ENCODE peak calls at places on chromosome X, in seven cellular contexts. One of them, this sample, is unnamed.

GRCh38 chrX:32877592-32877991 is 333.8 kb downstream of the DMD start:
- DNase-seq in GM12878: no peak
- DNase-seq in HCT116: no peak
- DNase-seq in H1: no peak
- DNase-seq in endothelial cell of umbilical vein: no peak
- DNase-seq in K562: no peak
- DNase-seq in SK-N-SH: no peak
- DNase-seq in this sample: no peak

GRCh38 chrX:145820825-145821224 is 3.2 kb downstream of the SLITRK2 start:
- DNase-seq in K562: no peak
- DNase-seq in endothelial cell of umbilical vein: no peak
- DNase-seq in H1: no peak
- DNase-seq in SK-N-SH: no peak
- DNase-seq in HCT116: no peak
- DNase-seq in GM12878: no peak
- DNase-seq in this sample: no peak

GRCh38 chrX:131572372-131573014 is 28.6 kb downstream of the OR13H1 start:
- DNase-seq in K562: no peak
- DNase-seq in H1: no peak
- DNase-seq in HCT116: peak; percentile 37
- DNase-seq in SK-N-SH: no peak
- DNase-seq in endothelial cell of umbilical vein: no peak
- DNase-seq in GM12878: no peak
- DNase-seq in this sample: no peak

GRCh38 chrX:4379071-4379470 is 665.6 kb upstream of the PRKX start:
- DNase-seq in GM12878: no peak
- DNase-seq in endothelial cell of umbilical vein: no peak
- DNase-seq in H1: no peak
- DNase-seq in HCT116: no peak
- DNase-seq in SK-N-SH: no peak
- DNase-seq in K562: no peak
- DNase-seq in this sample: no peak

GRCh38 chrX:40261955-40262596 is 164.3 kb upstream of the BCOR start:
- DNase-seq in GM12878: no peak
- DNase-seq in endothelial cell of umbilical vein: peak; percentile 32
- DNase-seq in K562: peak; percentile 58
- DNase-seq in H1: no peak
- DNase-seq in SK-N-SH: no peak
- DNase-seq in HCT116: no peak
- DNase-seq in this sample: no peak

GRCh38 chrX:150602296-150602695 is 33.9 kb downstream of the MTM1 start:
- DNase-seq in K562: no peak
- DNase-seq in endothelial cell of umbilical vein: no peak
- DNase-seq in HCT116: no peak
- DNase-seq in H1: no peak
- DNase-seq in GM12878: no peak
- DNase-seq in SK-N-SH: no peak
- DNase-seq in this sample: no peak

GRCh38 chrX:112510629-112511028 is 169.1 kb downstream of the LHFPL1 start:
- DNase-seq in endothelial cell of umbilical vein: no peak
- DNase-seq in H1: no peak
- DNase-seq in K562: no peak
- DNase-seq in SK-N-SH: no peak
- DNase-seq in HCT116: no peak
- DNase-seq in GM12878: no peak
- DNase-seq in this sample: no peak

GRCh38 chrX:7706032-7706431 is 136.9 kb upstream of the VCX start:
- DNase-seq in SK-N-SH: no peak
- DNase-seq in H1: no peak
- DNase-seq in GM12878: no peak
- DNase-seq in HCT116: no peak
- DNase-seq in K562: no peak
- DNase-seq in endothelial cell of umbilical vein: no peak
- DNase-seq in this sample: no peak

GRCh38 chrX:46611658-46612362 is 38.2 kb downstream of the CHST7 start:
- DNase-seq in HCT116: no peak
- DNase-seq in H1: no peak
- DNase-seq in K562: no peak
- DNase-seq in endothelial cell of umbilical vein: no peak
- DNase-seq in SK-N-SH: no peak
- DNase-seq in GM12878: no peak
- DNase-seq in this sample: no peak

GRCh38 chrX:86002076-86002896 is 45.1 kb downstream of the CHM start:
- DNase-seq in HCT116: peak; percentile 7
- DNase-seq in SK-N-SH: no peak
- DNase-seq in endothelial cell of umbilical vein: no peak
- DNase-seq in GM12878: no peak
- DNase-seq in H1: peak; percentile 56
- DNase-seq in K562: peak; percentile 76
- DNase-seq in this sample: no peak

GRCh38 chrX:13197961-13198761 is 121.7 kb downstream of the ATXN3L start:
- DNase-seq in SK-N-SH: peak; percentile 5
- DNase-seq in HCT116: no peak
- DNase-seq in endothelial cell of umbilical vein: no peak
- DNase-seq in GM12878: no peak
- DNase-seq in H1: peak; percentile 51
- DNase-seq in K562: no peak
- DNase-seq in this sample: peak; percentile 72
- H3K27ac ChIP-seq in SK-N-SH: no peak overlapping the region
- H3K27ac ChIP-seq in HCT116: no peak overlapping the region
- H3K27ac ChIP-seq in endothelial cell of umbilical vein: no peak overlapping the region
- H3K27ac ChIP-seq in GM12878: no peak overlapping the region
- H3K27ac ChIP-seq in H1: peak overlapping the region; percentile 89
- H3K27ac ChIP-seq in K562: no peak overlapping the region
- H3K27ac ChIP-seq in this sample: peak overlapping the region; percentile 86

GRCh38 chrX:141945415-141945814 is 41.7 kb downstream of the MAGEC1 start:
- DNase-seq in HCT116: no peak
- DNase-seq in GM12878: no peak
- DNase-seq in SK-N-SH: no peak
- DNase-seq in endothelial cell of umbilical vein: no peak
- DNase-seq in K562: no peak
- DNase-seq in H1: no peak
- DNase-seq in this sample: no peak
- H3K9ac ChIP-seq in HCT116: no peak overlapping the region
- H3K9ac ChIP-seq in GM12878: no peak overlapping the region
- H3K9ac ChIP-seq in SK-N-SH: no peak overlapping the region
- H3K9ac ChIP-seq in endothelial cell of umbilical vein: no peak overlapping the region
- H3K9ac ChIP-seq in K562: no peak overlapping the region
- H3K9ac ChIP-seq in H1: no peak overlapping the region
- H3K9ac ChIP-seq in this sample: no peak overlapping the region

DNA sequence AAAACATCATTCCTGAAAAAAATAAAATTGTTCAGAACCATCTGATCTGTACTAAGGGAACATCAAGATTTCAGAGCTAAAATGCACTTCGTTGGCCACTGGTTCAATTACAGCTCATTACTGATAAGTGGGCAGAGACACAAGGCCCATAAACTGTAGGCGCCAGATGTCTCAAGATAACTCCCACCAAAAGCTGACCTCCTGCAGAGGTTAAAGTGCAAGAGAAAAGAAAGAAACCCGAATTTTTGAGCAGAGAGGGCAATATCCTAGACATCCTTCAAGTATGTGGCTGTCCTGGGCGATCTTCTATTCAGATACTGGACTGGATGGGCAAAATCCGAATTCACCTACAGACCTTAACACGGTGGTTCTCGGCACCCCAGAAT is 660 bp downstream of the GEMIN8 start:
- DNase-seq in H1: no peak
- DNase-seq in SK-N-SH: peak; percentile 42
- DNase-seq in endothelial cell of umbilical vein: no peak
- DNase-seq in GM12878: no peak
- DNase-seq in HCT116: no peak
- DNase-seq in K562: peak; percentile 71
- DNase-seq in this sample: no peak
- TF ChIP-seq POLR2AphosphoS5 in H1: no peak
- TF ChIP-seq POLR2AphosphoS5 in SK-N-SH: no peak
- TF ChIP-seq POLR2AphosphoS5 in endothelial cell of umbilical vein: no peak
- TF ChIP-seq POLR2AphosphoS5 in GM12878: no peak
- TF ChIP-seq POLR2AphosphoS5 in HCT116: no peak
- TF ChIP-seq POLR2AphosphoS5 in K562: peak; percentile 30
- TF ChIP-seq POLR2AphosphoS5 in this sample: no peak

GRCh38 chrX:53433651-53434639 is at the start of gene HSD17B10:
- DNase-seq in H1: no peak
- DNase-seq in GM12878: peak; percentile 56
- DNase-seq in endothelial cell of umbilical vein: peak; percentile 81
- DNase-seq in SK-N-SH: peak; percentile 95
- DNase-seq in HCT116: peak; percentile 48
- DNase-seq in K562: peak; percentile 93
- DNase-seq in this sample: no peak
- H3K27ac ChIP-seq in H1: peak within 1 kb of the TSS; percentile 67
- H3K27ac ChIP-seq in GM12878: peak within 1 kb of the TSS; percentile 61
- H3K27ac ChIP-seq in endothelial cell of umbilical vein: peak within 1 kb of the TSS; percentile 51
- H3K27ac ChIP-seq in SK-N-SH: peak within 1 kb of the TSS; percentile 35
- H3K27ac ChIP-seq in HCT116: peak within 1 kb of the TSS; percentile 47
- H3K27ac ChIP-seq in K562: peak within 1 kb of the TSS; percentile 72
- H3K27ac ChIP-seq in this sample: no peak within 1 kb of the TSS

GRCh38 chrX:100447563-100448397 is 37.7 kb upstream of the PCDH19 start:
- DNase-seq in GM12878: no peak
- DNase-seq in H1: no peak
- DNase-seq in endothelial cell of umbilical vein: peak; percentile 59
- DNase-seq in SK-N-SH: peak; percentile 61
- DNase-seq in HCT116: peak; percentile 31
- DNase-seq in K562: peak; percentile 8
- DNase-seq in this sample: no peak
- H3K9ac ChIP-seq in GM12878: no peak overlapping the region
- H3K9ac ChIP-seq in H1: no peak overlapping the region
- H3K9ac ChIP-seq in endothelial cell of umbilical vein: peak overlapping the region; percentile 9
- H3K9ac ChIP-seq in SK-N-SH: no peak overlapping the region
- H3K9ac ChIP-seq in HCT116: no peak overlapping the region
- H3K9ac ChIP-seq in K562: no peak overlapping the region
- H3K9ac ChIP-seq in this sample: no peak overlapping the region

GRCh38 chrX:93673056-93673868 is at the start of gene NAP1L3:
- DNase-seq in HCT116: no peak
- DNase-seq in H1: peak; percentile 44
- DNase-seq in K562: no peak
- DNase-seq in GM12878: no peak
- DNase-seq in endothelial cell of umbilical vein: peak; percentile 2
- DNase-seq in SK-N-SH: peak; percentile 78
- DNase-seq in this sample: peak; percentile 14
- TF ChIP-seq POLR2AphosphoS5 in HCT116: no peak
- TF ChIP-seq POLR2AphosphoS5 in H1: peak; percentile 64
- TF ChIP-seq POLR2AphosphoS5 in K562: no peak
- TF ChIP-seq POLR2AphosphoS5 in GM12878: no peak
- TF ChIP-seq POLR2AphosphoS5 in endothelial cell of umbilical vein: no peak
- TF ChIP-seq POLR2AphosphoS5 in SK-N-SH: no peak
- TF ChIP-seq POLR2AphosphoS5 in this sample: no peak

GRCh38 chrX:149513713-149514427 is 8.8 kb upstream of the IDS start:
- DNase-seq in GM12878: no peak
- DNase-seq in endothelial cell of umbilical vein: peak; percentile 28
- DNase-seq in K562: no peak
- DNase-seq in HCT116: no peak
- DNase-seq in SK-N-SH: no peak
- DNase-seq in H1: no peak
- DNase-seq in this sample: no peak
- H3K27ac ChIP-seq in GM12878: no peak overlapping the region
- H3K27ac ChIP-seq in endothelial cell of umbilical vein: peak overlapping the region; percentile 29
- H3K27ac ChIP-seq in K562: no peak overlapping the region
- H3K27ac ChIP-seq in HCT116: no peak overlapping the region
- H3K27ac ChIP-seq in SK-N-SH: no peak overlapping the region
- H3K27ac ChIP-seq in H1: no peak overlapping the region
- H3K27ac ChIP-seq in this sample: no peak overlapping the region

GRCh38 chrX:23271011-23271410 is 63.6 kb upstream of the PTCHD1 start:
- DNase-seq in HCT116: no peak
- DNase-seq in endothelial cell of umbilical vein: no peak
- DNase-seq in GM12878: no peak
- DNase-seq in H1: no peak
- DNase-seq in K562: no peak
- DNase-seq in SK-N-SH: no peak
- DNase-seq in this sample: no peak

DNA sequence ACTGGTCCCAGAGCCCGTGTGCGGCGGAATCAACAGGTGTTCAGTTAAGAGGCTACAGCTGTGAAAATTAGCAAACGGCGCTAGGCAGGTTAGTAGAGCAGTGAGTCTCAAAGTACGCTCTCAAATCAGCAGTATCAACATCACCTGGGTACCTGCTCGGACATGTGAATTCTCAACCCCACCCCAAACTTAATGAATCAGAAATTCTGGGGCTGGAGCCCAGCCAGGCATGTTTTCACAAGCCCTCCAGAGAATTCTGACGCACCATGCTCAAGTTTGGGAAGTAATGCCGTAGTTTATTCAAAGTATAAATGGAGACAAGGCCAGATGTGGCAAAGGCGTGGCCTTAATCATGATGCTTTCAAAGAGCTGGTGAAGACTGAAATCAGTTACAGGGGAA is 58.2 kb upstream of the PTCHD1 start:
- DNase-seq in H1: no peak
- DNase-seq in SK-N-SH: no peak
- DNase-seq in GM12878: no peak
- DNase-seq in HCT116: no peak
- DNase-seq in endothelial cell of umbilical vein: no peak
- DNase-seq in K562: no peak
- DNase-seq in this sample: no peak
- H3K9ac ChIP-seq in H1: no peak overlapping the region
- H3K9ac ChIP-seq in SK-N-SH: no peak overlapping the region
- H3K9ac ChIP-seq in GM12878: no peak overlapping the region
- H3K9ac ChIP-seq in HCT116: no peak overlapping the region
- H3K9ac ChIP-seq in endothelial cell of umbilical vein: no peak overlapping the region
- H3K9ac ChIP-seq in K562: no peak overlapping the region
- H3K9ac ChIP-seq in this sample: no peak overlapping the region

GRCh38 chrX:154349359-154349935 is 25.0 kb downstream of the FLNA start:
- DNase-seq in GM12878: no peak
- DNase-seq in HCT116: no peak
- DNase-seq in endothelial cell of umbilical vein: no peak
- DNase-seq in H1: no peak
- DNase-seq in SK-N-SH: no peak
- DNase-seq in K562: no peak
- DNase-seq in this sample: no peak
- TF ChIP-seq POLR2AphosphoS5 in GM12878: no peak
- TF ChIP-seq POLR2AphosphoS5 in HCT116: no peak
- TF ChIP-seq POLR2AphosphoS5 in endothelial cell of umbilical vein: no peak
- TF ChIP-seq POLR2AphosphoS5 in H1: peak; percentile 15
- TF ChIP-seq POLR2AphosphoS5 in SK-N-SH: no peak
- TF ChIP-seq POLR2AphosphoS5 in K562: no peak
- TF ChIP-seq POLR2AphosphoS5 in this sample: no peak